ENCODE peak calls at places on chromosomes 6 and 20, in five cellular contexts. H is GM03348; G is PC-9; I is activated CD4-positive, alpha-beta T cell treated with anti-CD3 and anti-CD28 coated beads for 48 hours; S is colonic mucosa. J is an unnamed sample.

GRCh38 chr6:23659125-23659524 is 466.9 kb upstream of the NRSN1 start:
- DNase-seq in I (no peak), S (no peak), G (peak), H (no peak), J (no peak)

GRCh38 chr6:77034161-77034560 is 429.1 kb downstream of the HTR1B start:
- DNase-seq in S (no peak), H (peak), I (no peak), G (peak), J (peak)

GRCh38 chr20:6122111-6122872 is 538 bp downstream of the FERMT1 start:
- DNase-seq in S (peak), I (no peak), H (peak), G (peak), J (no peak)

GRCh38 chr6:45838486-45838885 is 177.2 kb downstream of the CLIC5 start:
- DNase-seq in I (no peak), S (no peak), G (no peak), H (no peak), J (no peak)

GRCh38 chr20:10309326-10309725 is 90.7 kb downstream of the SNAP25 start:
- DNase-seq in H (peak), I (no peak), G (peak), S (no peak), J (peak)

GRCh38 chr20:2946988-2947961 is 74.0 kb downstream of the PTPRA start:
- DNase-seq in S (no peak), H (no peak), I (no peak), G (no peak), J (peak)

GRCh38 chr6:139801571-139802321 is 427.3 kb upstream of the CITED2 start:
- DNase-seq in I (no peak), G (no peak), H (no peak), S (no peak), J (no peak)

GRCh38 chr6:90466191-90466940 is 120.5 kb downstream of the MAP3K7 start:
- DNase-seq in H (no peak), S (no peak), G (no peak), I (peak), J (peak)

GRCh38 chr6:109701774-109702173 is 10.7 kb downstream of the FIG4 start:
- DNase-seq in G (no peak), H (no peak), S (no peak), I (no peak), J (no peak)

GRCh38 chr20:10225439-10226080 is 6.9 kb downstream of the SNAP25 start:
- DNase-seq in G (no peak), S (no peak), I (no peak), H (no peak), J (no peak)

GRCh38 chr20:4014031-4014474 is 1.3 kb downstream of the RNF24 start:
- DNase-seq in G (peak), S (peak), I (peak), H (peak), J (peak)

GRCh38 chr6:110831405-110831804 is 16.1 kb upstream of the CDK19 start:
- DNase-seq in S (no peak), G (no peak), I (no peak), H (no peak), J (no peak)

GRCh38 chr20:63695419-63696310 is 787 bp upstream of the TNFRSF6B start:
- DNase-seq in S (no peak), I (no peak), H (no peak), G (no peak), J (peak)

GRCh38 chr20:61556116-61556515 is 304.1 kb downstream of the CDH4 start:
- DNase-seq in H (peak), I (no peak), S (no peak), G (no peak), J (peak)

GRCh38 chr20:57767456-57767855 is 57.6 kb upstream of the PMEPA1 start:
- DNase-seq in S (no peak), G (no peak), H (no peak), I (no peak), J (no peak)

GRCh38 chr20:17631576-17632319 is 50.3 kb downstream of the RRBP1 start:
- DNase-seq in G (no peak), H (no peak), I (no peak), S (no peak), J (no peak)

J was measured in osteoblast.